ENCODE peak calls at places on chromosomes 13 and 19, in four cellular contexts. P, G, J and B are unnamed samples.

GRCh38 chr13:42997381-42997780 is 5.3 kb upstream of the EPSTI1 start:
- DNase-seq in G (peak), J (no peak), P (no peak), B (no peak)

GRCh38 chr19:5046339-5047039 is 77.6 kb downstream of the KDM4B start:
- DNase-seq in J (no peak), P (no peak), G (peak), B (no peak)

GRCh38 chr19:20558011-20558410 is 7.6 kb downstream of the ZNF737 start:
- DNase-seq in P (no peak), G (no peak), J (no peak), B (no peak)

GRCh38 chr13:98254541-98254940 is 77.5 kb upstream of the RNF113B start:
- DNase-seq in P (no peak), J (no peak), G (peak), B (no peak)

GRCh38 chr13:47215741-47216140 is 318.9 kb upstream of the HTR2A start:
- DNase-seq in P (no peak), G (peak), J (no peak), B (no peak)

GRCh38 chr13:28117689-28118377 is 17.5 kb upstream of the FLT3 start:
- DNase-seq in P (no peak), G (peak), J (no peak), B (no peak)

GRCh38 chr13:27176772-27177171 is 5.2 kb upstream of the USP12 start:
- DNase-seq in P (no peak), J (no peak), G (no peak), B (no peak)

GRCh38 chr13:23447927-23448326 is 14.4 kb upstream of the SACS start:
- DNase-seq in G (peak), J (no peak), P (no peak), B (no peak)

GRCh38 chr13:104014803-104015645 is 948.8 kb upstream of the SLC10A2 start:
- DNase-seq in G (peak), J (no peak), P (no peak), B (no peak)

GRCh38 chr13:106078191-106078590 is 457.3 kb downstream of the EFNB2 start:
- DNase-seq in J (no peak), G (no peak), P (no peak), B (no peak)

GRCh38 chr19:54464624-54465266 is 1.2 kb upstream of the LENG9 start:
- DNase-seq in J (peak), G (peak), P (peak), B (peak)

GRCh38 chr13:47903836-47904235 is 97.2 kb downstream of the SUCLA2 start:
- DNase-seq in G (peak), P (no peak), J (no peak), B (no peak)

GRCh38 chr13:50320297-50320862 is 305.1 kb downstream of the KCNRG start:
- DNase-seq in G (peak), P (no peak), J (no peak), B (no peak)

GRCh38 chr13:47144782-47145181 is 247.9 kb upstream of the HTR2A start:
- DNase-seq in G (no peak), P (no peak), J (no peak), B (no peak)

GRCh38 chr13:37647038-37647650 is 48.6 kb upstream of the POSTN start:
- DNase-seq in J (no peak), P (no peak), G (no peak), B (no peak)

GRCh38 chr13:29509999-29510586 is 85.4 kb downstream of the SLC7A1 start:
- DNase-seq in G (no peak), J (no peak), P (no peak), B (no peak)

GRCh38 chr13:46906440-46906839 is 9.6 kb upstream of the HTR2A start:
- DNase-seq in P (no peak), G (no peak), J (no peak), B (no peak)

GRCh38 chr19:34253711-34254551 is 423 bp upstream of the GARRE1 start:
- DNase-seq in P (no peak), G (no peak), J (no peak), B (peak)